ENCODE peak calls at places on chromosomes 13 and 19, in six cellular contexts. Y is upper lobe of left lung, H is tibial nerve, E is ovary, O is H1, V is sigmoid colon. R is an unnamed sample.

GRCh38 chr19:33339016-33339749 is 34.3 kb upstream of the CEBPG start:
- DNase-seq in H (no peak), Y (no peak), E (no peak), V (no peak), O (no peak), R (no peak)

GRCh38 chr19:50518091-50519005 is 4.6 kb upstream of the ASPDH start:
- DNase-seq in O (peak), E (no peak), H (no peak), Y (no peak), V (no peak), R (no peak)

GRCh38 chr19:7230826-7231225 is 63.4 kb downstream of the INSR start:
- DNase-seq in O (no peak), Y (no peak), E (peak), V (peak), H (no peak), R (peak)

GRCh38 chr19:8468761-8469458 is 24.1 kb downstream of the HNRNPM start:
- DNase-seq in Y (no peak), H (no peak), E (no peak), O (no peak), V (no peak), R (no peak)

GRCh38 chr13:59746291-59746962 is 417.3 kb downstream of the DIAPH3 start:
- DNase-seq in O (no peak), E (no peak), Y (no peak), V (no peak), H (no peak), R (no peak)

GRCh38 chr19:35721374-35721773 is 3.6 kb downstream of the KMT2B start:
- DNase-seq in H (no peak), V (no peak), O (no peak), Y (no peak), E (no peak), R (no peak)

GRCh38 chr13:65892859-65893258 is 1337.3 kb downstream of the PCDH9 start:
- DNase-seq in H (no peak), E (no peak), V (no peak), O (no peak), Y (no peak), R (no peak)

GRCh38 chr13:63741029-63741813 is 2325.6 kb upstream of the PCDH20 start:
- DNase-seq in O (no peak), E (no peak), H (no peak), Y (peak), V (peak), R (no peak)

GRCh38 chr19:40933025-40933424 is 51.0 kb upstream of the CYP2A7 start:
- DNase-seq in Y (no peak), O (peak), V (no peak), H (no peak), E (no peak), R (no peak)

GRCh38 chr19:58476498-58477015 is 405 bp downstream of the ZNF446 start:
- DNase-seq in O (no peak), V (no peak), Y (no peak), H (no peak), E (no peak), R (no peak)

GRCh38 chr13:111597041-111598017 is 276.9 kb downstream of the TEX29 start:
- DNase-seq in E (no peak), H (no peak), V (no peak), Y (no peak), O (no peak), R (no peak)

GRCh38 chr19:47719047-47719885 is 6.0 kb downstream of the EHD2 start:
- DNase-seq in E (peak), Y (peak), V (peak), H (peak), O (no peak), R (peak)

GRCh38 chr19:2345076-2345475 is 15.0 kb upstream of the TMPRSS9 start:
- DNase-seq in Y (no peak), O (no peak), V (no peak), E (peak), H (no peak), R (no peak)

GRCh38 chr19:49583239-49583638 is 2.1 kb downstream of the PRRG2 start:
- DNase-seq in V (no peak), O (no peak), H (no peak), E (no peak), Y (no peak), R (no peak)

GRCh38 chr19:33055718-33056117 is 9.0 kb downstream of the RHPN2 start:
- DNase-seq in O (no peak), Y (no peak), V (no peak), E (no peak), H (no peak), R (no peak)

GRCh38 chr19:45061965-45062364 is 14.3 kb downstream of the ZNF296 start:
- DNase-seq in O (no peak), V (no peak), E (no peak), H (no peak), Y (no peak), R (no peak)

GRCh38 chr13:96821381-96821780 is 172.9 kb downstream of the OXGR1 start:
- DNase-seq in E (no peak), V (no peak), O (no peak), Y (no peak), H (no peak), R (no peak)

GRCh38 chr19:7252364-7252763 is 41.9 kb downstream of the INSR start:
- DNase-seq in E (no peak), V (no peak), H (no peak), Y (no peak), O (no peak), R (no peak)

GRCh38 chr19:5418676-5419075 is 36.5 kb upstream of the ZNRF4 start:
- DNase-seq in V (no peak), Y (no peak), E (no peak), O (no peak), H (no peak), R (no peak)

DNA sequence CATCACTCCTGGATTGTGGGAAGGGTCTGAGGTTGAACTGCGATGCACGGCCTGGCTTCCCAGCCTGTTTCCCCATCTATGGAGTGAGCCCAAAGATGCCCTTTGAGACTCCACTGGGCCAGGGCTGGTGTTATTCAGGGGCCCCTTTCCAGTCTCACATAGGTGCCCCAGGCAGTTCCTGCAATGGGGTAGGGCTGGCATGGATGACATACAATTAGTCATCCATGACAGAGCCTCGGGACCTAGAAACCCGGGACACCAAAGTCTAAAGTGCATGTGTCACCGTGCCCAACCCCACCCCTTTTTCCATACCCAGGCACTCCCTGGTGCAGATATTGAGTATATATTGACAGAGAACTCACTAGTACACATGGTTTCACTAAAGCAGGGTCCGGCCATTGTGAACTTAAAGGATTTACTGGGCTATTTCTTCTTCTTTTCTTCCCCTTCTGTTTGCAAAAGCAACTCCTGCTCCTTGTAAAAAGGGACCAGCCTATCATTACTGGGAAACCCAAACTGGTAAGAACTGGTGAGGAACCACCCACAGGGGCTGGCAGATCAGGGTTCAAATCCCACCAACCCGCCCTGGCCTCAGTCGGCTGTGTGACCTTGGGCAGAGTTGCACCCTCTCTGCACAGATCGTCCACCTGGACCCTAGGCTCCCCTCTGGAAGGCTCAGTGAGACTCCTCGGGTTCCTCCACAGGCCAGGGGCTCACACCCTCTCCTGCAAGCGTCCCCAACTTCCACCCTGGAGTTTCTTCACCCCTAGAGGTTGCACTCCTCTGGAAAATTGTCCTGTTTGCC is 2.7 kb downstream of the B3GNT3 start:
- DNase-seq in Y (no peak), V (no peak), O (no peak), H (no peak), E (no peak), R (peak)
- TF ChIP-seq EP300 in Y (no peak), V (no peak), O (no peak), H (no peak), E (no peak), R (no peak)

GRCh38 chr13:33542309-33543088 is 256.9 kb upstream of the STARD13 start:
- DNase-seq in O (peak), E (peak), Y (peak), H (peak), V (peak), R (peak)
- TF ChIP-seq CTCF in O (peak), E (peak), Y (peak), H (peak), V (peak), R (peak)

GRCh38 chr19:4060621-4061177 is 6.0 kb downstream of the ZBTB7A start:
- DNase-seq in Y (peak), O (no peak), V (peak), E (no peak), H (no peak), R (no peak)

GRCh38 chr19:4061683-4062575 is 4.8 kb downstream of the ZBTB7A start:
- DNase-seq in Y (peak), H (no peak), V (peak), O (no peak), E (no peak), R (peak)

GRCh38 chr19:4059931-4060620 is 6.6 kb downstream of the ZBTB7A start:
- DNase-seq in H (peak), Y (peak), E (peak), O (no peak), V (peak), R (peak)

GRCh38 chr19:4062576-4063368 is 3.9 kb downstream of the ZBTB7A start:
- DNase-seq in O (no peak), Y (no peak), V (no peak), H (no peak), E (no peak), R (no peak)

DNA sequence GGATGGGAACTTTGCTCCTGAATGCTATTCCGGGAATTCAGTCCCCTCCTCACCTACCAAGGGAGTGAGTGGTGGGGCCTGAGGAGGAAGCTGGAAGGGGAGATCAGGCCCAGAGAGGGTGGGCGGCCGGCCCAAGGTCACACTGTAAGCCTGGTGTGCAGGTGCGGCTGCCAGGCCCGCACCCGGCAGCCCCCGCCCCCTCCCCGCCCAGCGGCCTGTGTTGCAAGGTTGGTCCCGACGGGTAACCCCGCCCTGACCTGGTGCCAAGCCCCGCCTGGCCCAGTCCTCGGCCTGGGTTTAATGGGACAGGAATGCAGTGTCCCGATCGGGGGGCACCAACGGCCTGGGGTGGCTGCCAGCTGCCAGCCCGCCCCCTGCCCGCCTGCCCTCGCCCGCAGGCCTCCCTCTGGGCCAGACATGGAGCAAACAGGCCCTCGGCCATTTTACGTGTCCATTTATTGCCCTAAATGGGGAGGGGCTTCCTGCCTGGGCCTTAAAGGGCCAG is 5.5 kb downstream of the ZBTB7A start:
- DNase-seq in O (no peak), V (peak), Y (peak), E (peak), H (peak), R (peak)
- TF ChIP-seq POLR2A in O (no peak), V (no peak), Y (no peak), E (no peak), H (no peak), R (no peak)

GRCh38 chr19:18130523-18131242 is 22.3 kb upstream of the PIK3R2 start:
- DNase-seq in E (no peak), Y (no peak), V (no peak), O (no peak), H (no peak), R (no peak)
- TF ChIP-seq EP300 in E (no peak), Y (no peak), V (no peak), O (no peak), H (no peak), R (no peak)

DNA sequence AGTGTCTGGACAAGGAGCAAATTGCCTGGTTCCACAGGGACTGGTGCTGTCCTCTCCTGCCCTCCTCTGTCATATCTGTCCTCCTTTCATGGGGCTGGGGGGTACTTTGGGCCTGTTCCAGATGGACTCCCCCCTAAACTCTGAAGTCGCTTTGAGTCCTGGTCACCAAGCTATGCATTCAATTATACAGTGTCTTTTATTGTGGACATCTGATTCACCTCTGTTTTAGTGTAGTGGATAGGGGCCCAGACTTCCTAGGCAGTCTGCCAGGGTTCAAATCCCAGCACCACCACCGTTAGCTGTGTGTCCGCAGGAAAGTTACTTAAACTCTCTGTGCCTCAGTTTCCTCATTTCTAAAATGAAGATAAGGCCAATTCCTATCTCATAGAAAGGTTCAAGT is 21.0 kb upstream of the IRS2 start:
- DNase-seq in H (no peak), E (no peak), Y (no peak), O (no peak), V (no peak), R (no peak)
- TF ChIP-seq CTCF in H (no peak), E (no peak), Y (no peak), O (no peak), V (no peak), R (no peak)

R was measured in stomach.